ENCODE peak calls at places on chromosomes 7 and 10, in seven cellular contexts. One of them, this sample, is unnamed.

GRCh38 chr10:132515811-132516726 is 21.5 kb upstream of the INPP5A start:
- DNase-seq in mesenchymal stem cell: no peak
- DNase-seq in neuronal stem cell: no peak
- DNase-seq in IMR-90: no peak
- DNase-seq in H9: peak; percentile 24
- DNase-seq in H1: no peak
- DNase-seq in trophoblast cell: no peak
- DNase-seq in this sample: no peak

GRCh38 chr10:33145451-33146188 is 187.6 kb upstream of the ITGB1 start:
- DNase-seq in IMR-90: no peak
- DNase-seq in neuronal stem cell: no peak
- DNase-seq in H1: no peak
- DNase-seq in mesenchymal stem cell: no peak
- DNase-seq in trophoblast cell: no peak
- DNase-seq in H9: no peak
- DNase-seq in this sample: no peak

GRCh38 chr7:40493609-40494041 is 358.8 kb downstream of the SUGCT start:
- DNase-seq in H9: no peak
- DNase-seq in neuronal stem cell: no peak
- DNase-seq in H1: no peak
- DNase-seq in IMR-90: no peak
- DNase-seq in mesenchymal stem cell: no peak
- DNase-seq in trophoblast cell: peak; percentile 21
- DNase-seq in this sample: no peak

GRCh38 chr7:39949980-39950472 is at the start of gene CDK13:
- DNase-seq in neuronal stem cell: peak; percentile 80
- DNase-seq in H1: no peak
- DNase-seq in H9: peak; percentile 76
- DNase-seq in IMR-90: peak; percentile 64
- DNase-seq in trophoblast cell: peak; percentile 88
- DNase-seq in mesenchymal stem cell: peak; percentile 87
- DNase-seq in this sample: peak; percentile 92

GRCh38 chr7:115267503-115267902 is 345.6 kb downstream of the MDFIC start:
- DNase-seq in mesenchymal stem cell: no peak
- DNase-seq in neuronal stem cell: no peak
- DNase-seq in H9: no peak
- DNase-seq in H1: no peak
- DNase-seq in IMR-90: peak; percentile 4
- DNase-seq in trophoblast cell: no peak
- DNase-seq in this sample: no peak

GRCh38 chr7:57071-57470 is 135.3 kb upstream of the FAM20C start:
- DNase-seq in trophoblast cell: no peak
- DNase-seq in H1: peak; percentile 34
- DNase-seq in neuronal stem cell: no peak
- DNase-seq in H9: no peak
- DNase-seq in mesenchymal stem cell: no peak
- DNase-seq in IMR-90: no peak
- DNase-seq in this sample: no peak

GRCh38 chr7:28853834-28854749 is 104.0 kb downstream of the TRIL start:
- DNase-seq in neuronal stem cell: peak; percentile 75
- DNase-seq in H1: peak; percentile 96
- DNase-seq in H9: peak; percentile 92
- DNase-seq in trophoblast cell: peak; percentile 87
- DNase-seq in IMR-90: peak; percentile 46
- DNase-seq in mesenchymal stem cell: peak; percentile 62
- DNase-seq in this sample: peak; percentile 86

GRCh38 chr7:79837915-79838314 is 296.7 kb upstream of the GNAI1 start:
- DNase-seq in neuronal stem cell: no peak
- DNase-seq in H9: no peak
- DNase-seq in H1: no peak
- DNase-seq in mesenchymal stem cell: no peak
- DNase-seq in IMR-90: no peak
- DNase-seq in trophoblast cell: no peak
- DNase-seq in this sample: peak; percentile 15

GRCh38 chr10:123583639-123584418 is 82.3 kb upstream of the GPR26 start:
- DNase-seq in neuronal stem cell: peak; percentile 65
- DNase-seq in mesenchymal stem cell: peak; percentile 24
- DNase-seq in H9: peak; percentile 88
- DNase-seq in IMR-90: peak; percentile 21
- DNase-seq in H1: peak; percentile 94
- DNase-seq in trophoblast cell: peak; percentile 66
- DNase-seq in this sample: peak; percentile 89

GRCh38 chr7:26500749-26501352 is 209.2 kb downstream of the SNX10 start:
- DNase-seq in IMR-90: peak; percentile 16
- DNase-seq in H1: no peak
- DNase-seq in mesenchymal stem cell: peak; percentile 24
- DNase-seq in neuronal stem cell: no peak
- DNase-seq in trophoblast cell: no peak
- DNase-seq in H9: no peak
- DNase-seq in this sample: peak; percentile 30

GRCh38 chr7:45564886-45565455 is 9.2 kb upstream of the ADCY1 start:
- DNase-seq in H1: no peak
- DNase-seq in IMR-90: no peak
- DNase-seq in neuronal stem cell: no peak
- DNase-seq in H9: no peak
- DNase-seq in trophoblast cell: no peak
- DNase-seq in mesenchymal stem cell: no peak
- DNase-seq in this sample: no peak

GRCh38 chr7:127885843-127886242 is 145.4 kb downstream of the LRRC4 start:
- DNase-seq in IMR-90: peak; percentile 78
- DNase-seq in H9: no peak
- DNase-seq in mesenchymal stem cell: peak; percentile 82
- DNase-seq in H1: no peak
- DNase-seq in trophoblast cell: peak; percentile 42
- DNase-seq in neuronal stem cell: no peak
- DNase-seq in this sample: peak; percentile 90

GRCh38 chr7:50614721-50615518 is 49.7 kb upstream of the DDC start:
- DNase-seq in neuronal stem cell: no peak
- DNase-seq in mesenchymal stem cell: no peak
- DNase-seq in IMR-90: no peak
- DNase-seq in trophoblast cell: no peak
- DNase-seq in H9: no peak
- DNase-seq in H1: no peak
- DNase-seq in this sample: no peak

GRCh38 chr7:119943932-119944600 is 328.9 kb upstream of the KCND2 start:
- DNase-seq in IMR-90: no peak
- DNase-seq in H9: no peak
- DNase-seq in mesenchymal stem cell: no peak
- DNase-seq in trophoblast cell: no peak
- DNase-seq in H1: no peak
- DNase-seq in neuronal stem cell: no peak
- DNase-seq in this sample: no peak

GRCh38 chr7:142482899-142483658 is 225.2 kb upstream of the PRSS58 start:
- DNase-seq in H9: peak; percentile 61
- DNase-seq in mesenchymal stem cell: peak; percentile 69
- DNase-seq in IMR-90: peak; percentile 66
- DNase-seq in neuronal stem cell: no peak
- DNase-seq in trophoblast cell: peak; percentile 49
- DNase-seq in H1: peak; percentile 69
- DNase-seq in this sample: peak; percentile 73

GRCh38 chr10:32957341-32958084 is 517 bp downstream of the ITGB1 start:
- DNase-seq in mesenchymal stem cell: no peak
- DNase-seq in IMR-90: no peak
- DNase-seq in H9: peak; percentile 66
- DNase-seq in neuronal stem cell: peak; percentile 45
- DNase-seq in trophoblast cell: peak; percentile 51
- DNase-seq in H1: peak; percentile 73
- DNase-seq in this sample: peak; percentile 64

GRCh38 chr10:131946321-131946751 is 35.4 kb downstream of the BNIP3 start:
- DNase-seq in neuronal stem cell: no peak
- DNase-seq in trophoblast cell: no peak
- DNase-seq in mesenchymal stem cell: peak; percentile 56
- DNase-seq in IMR-90: peak; percentile 91
- DNase-seq in H1: no peak
- DNase-seq in H9: no peak
- DNase-seq in this sample: no peak

DNA sequence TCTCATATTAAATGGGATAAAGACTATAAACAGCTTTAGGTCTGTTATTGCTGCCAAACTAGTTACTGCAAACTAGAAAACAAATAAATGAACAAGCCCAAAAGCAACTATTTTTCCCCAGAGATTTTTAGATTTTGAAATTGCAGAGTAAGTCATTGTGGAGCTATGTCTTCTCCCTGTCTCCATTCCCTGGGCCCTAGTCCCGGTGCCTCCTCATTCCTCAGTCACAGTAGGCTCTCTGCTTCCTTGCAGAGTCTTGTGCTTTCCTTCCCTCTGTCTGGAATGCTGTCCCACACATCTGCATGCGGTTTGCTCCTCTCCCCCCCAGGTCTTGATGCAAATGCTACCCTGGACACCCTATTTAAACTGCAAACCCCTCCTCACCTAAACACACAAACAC is 4.0 kb downstream of the PNLIPRP3 start:
- DNase-seq in neuronal stem cell: no peak
- DNase-seq in trophoblast cell: no peak
- DNase-seq in mesenchymal stem cell: no peak
- DNase-seq in H9: no peak
- DNase-seq in IMR-90: no peak
- DNase-seq in H1: no peak
- DNase-seq in this sample: no peak
- H3K4ac ChIP-seq in neuronal stem cell: no peak overlapping the region
- H3K4ac ChIP-seq in trophoblast cell: no peak overlapping the region
- H3K4ac ChIP-seq in mesenchymal stem cell: no peak overlapping the region
- H3K4ac ChIP-seq in H9: no peak overlapping the region
- H3K4ac ChIP-seq in IMR-90: no peak overlapping the region
- H3K4ac ChIP-seq in H1: no peak overlapping the region
- H3K4ac ChIP-seq in this sample: no peak overlapping the region

GRCh38 chr7:92226981-92227380 is 18.7 kb downstream of the KRIT1 start:
- DNase-seq in trophoblast cell: no peak
- DNase-seq in neuronal stem cell: no peak
- DNase-seq in H1: no peak
- DNase-seq in mesenchymal stem cell: no peak
- DNase-seq in IMR-90: peak; percentile 40
- DNase-seq in H9: no peak
- DNase-seq in this sample: no peak

GRCh38 chr7:92228742-92229141 is 17.0 kb downstream of the KRIT1 start:
- DNase-seq in trophoblast cell: no peak
- DNase-seq in H9: no peak
- DNase-seq in IMR-90: no peak
- DNase-seq in mesenchymal stem cell: no peak
- DNase-seq in neuronal stem cell: no peak
- DNase-seq in H1: no peak
- DNase-seq in this sample: no peak

GRCh38 chr7:92230547-92230946 is 15.2 kb downstream of the KRIT1 start:
- DNase-seq in H1: no peak
- DNase-seq in trophoblast cell: no peak
- DNase-seq in neuronal stem cell: no peak
- DNase-seq in IMR-90: no peak
- DNase-seq in H9: no peak
- DNase-seq in mesenchymal stem cell: no peak
- DNase-seq in this sample: no peak

GRCh38 chr7:92228100-92228499 is 17.6 kb downstream of the KRIT1 start:
- DNase-seq in mesenchymal stem cell: no peak
- DNase-seq in neuronal stem cell: no peak
- DNase-seq in IMR-90: peak; percentile 15
- DNase-seq in H9: no peak
- DNase-seq in trophoblast cell: no peak
- DNase-seq in H1: no peak
- DNase-seq in this sample: no peak
- H3K4ac ChIP-seq in mesenchymal stem cell: no peak overlapping the region
- H3K4ac ChIP-seq in neuronal stem cell: no peak overlapping the region
- H3K4ac ChIP-seq in IMR-90: no peak overlapping the region
- H3K4ac ChIP-seq in H9: no peak overlapping the region
- H3K4ac ChIP-seq in trophoblast cell: no peak overlapping the region
- H3K4ac ChIP-seq in H1: no peak overlapping the region
- H3K4ac ChIP-seq in this sample: no peak overlapping the region

DNA sequence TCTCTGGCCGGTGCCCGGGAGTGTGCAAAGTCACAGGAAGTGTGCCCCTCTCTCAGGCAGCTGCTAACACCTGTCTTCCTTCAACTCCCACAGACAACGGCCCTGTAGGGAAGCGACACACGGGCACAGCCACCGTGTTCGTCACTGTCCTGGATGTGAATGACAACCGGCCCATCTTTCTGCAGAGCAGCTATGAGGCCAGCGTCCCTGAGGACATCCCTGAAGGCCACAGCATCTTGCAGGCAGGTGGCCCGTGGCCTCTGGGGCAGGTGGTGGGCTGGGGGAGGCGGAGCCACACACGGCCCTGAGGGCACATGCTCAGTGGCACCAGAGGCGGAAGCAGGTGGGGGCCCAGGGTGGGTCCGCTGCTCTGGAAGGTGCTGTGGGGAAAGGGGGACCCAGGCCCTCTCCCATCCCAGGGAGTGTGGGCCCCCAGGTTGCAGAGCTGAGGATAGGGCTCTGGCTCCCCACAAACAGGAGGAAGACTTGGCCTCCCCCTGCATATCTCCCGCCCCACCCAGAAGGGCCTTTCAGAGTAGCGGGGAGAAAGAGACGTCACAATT is 6.9 kb downstream of the C10orf105 start:
- DNase-seq in H9: no peak
- DNase-seq in trophoblast cell: no peak
- DNase-seq in IMR-90: no peak
- DNase-seq in mesenchymal stem cell: no peak
- DNase-seq in neuronal stem cell: no peak
- DNase-seq in H1: no peak
- DNase-seq in this sample: no peak
- H3K4ac ChIP-seq in H9: no peak overlapping the region
- H3K4ac ChIP-seq in trophoblast cell: no peak overlapping the region
- H3K4ac ChIP-seq in IMR-90: peak overlapping the region; percentile 48
- H3K4ac ChIP-seq in mesenchymal stem cell: no peak overlapping the region
- H3K4ac ChIP-seq in neuronal stem cell: peak overlapping the region; percentile 31
- H3K4ac ChIP-seq in H1: no peak overlapping the region
- H3K4ac ChIP-seq in this sample: no peak overlapping the region

GRCh38 chr10:1328951-1329614 is 272.9 kb downstream of the WDR37 start:
- DNase-seq in H9: no peak
- DNase-seq in trophoblast cell: no peak
- DNase-seq in mesenchymal stem cell: no peak
- DNase-seq in H1: peak; percentile 13
- DNase-seq in IMR-90: no peak
- DNase-seq in neuronal stem cell: no peak
- DNase-seq in this sample: no peak

GRCh38 chr10:1329622-1330021 is 273.4 kb downstream of the WDR37 start:
- DNase-seq in trophoblast cell: no peak
- DNase-seq in mesenchymal stem cell: no peak
- DNase-seq in neuronal stem cell: no peak
- DNase-seq in H1: no peak
- DNase-seq in H9: no peak
- DNase-seq in IMR-90: no peak
- DNase-seq in this sample: no peak

GRCh38 chr10:1328409-1328808 is 272.2 kb downstream of the WDR37 start:
- DNase-seq in IMR-90: no peak
- DNase-seq in H1: peak; percentile 11
- DNase-seq in mesenchymal stem cell: no peak
- DNase-seq in trophoblast cell: no peak
- DNase-seq in neuronal stem cell: no peak
- DNase-seq in H9: no peak
- DNase-seq in this sample: no peak

GRCh38 chr10:1324914-1325313 is 268.7 kb downstream of the WDR37 start:
- DNase-seq in trophoblast cell: no peak
- DNase-seq in IMR-90: no peak
- DNase-seq in neuronal stem cell: no peak
- DNase-seq in mesenchymal stem cell: no peak
- DNase-seq in H9: no peak
- DNase-seq in H1: no peak
- DNase-seq in this sample: no peak

DNA sequence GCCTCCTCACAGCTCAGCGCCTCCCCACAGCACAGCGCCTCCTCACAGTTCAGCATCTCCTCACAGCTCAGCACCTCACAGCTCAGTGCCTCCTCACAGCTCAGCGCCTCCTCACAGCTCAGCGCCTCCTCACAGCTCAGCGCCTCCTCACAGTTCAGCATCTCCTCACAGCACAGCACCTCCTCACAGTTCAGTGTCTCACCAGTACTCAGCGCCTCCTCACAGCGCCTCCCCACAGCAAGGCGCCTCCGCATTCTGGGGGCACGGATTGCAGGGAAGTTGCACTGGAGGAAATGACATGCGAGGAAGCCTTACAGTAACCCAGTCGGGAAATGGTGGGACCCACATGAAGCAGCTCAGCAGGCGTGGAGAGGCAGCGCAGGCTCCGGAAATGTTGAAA is 271.6 kb downstream of the WDR37 start:
- DNase-seq in IMR-90: no peak
- DNase-seq in trophoblast cell: no peak
- DNase-seq in neuronal stem cell: no peak
- DNase-seq in mesenchymal stem cell: no peak
- DNase-seq in H1: peak; percentile 33
- DNase-seq in H9: no peak
- DNase-seq in this sample: no peak
- H3K4ac ChIP-seq in IMR-90: no peak overlapping the region
- H3K4ac ChIP-seq in trophoblast cell: no peak overlapping the region
- H3K4ac ChIP-seq in neuronal stem cell: peak overlapping the region; percentile 66
- H3K4ac ChIP-seq in mesenchymal stem cell: no peak overlapping the region
- H3K4ac ChIP-seq in H1: no peak overlapping the region
- H3K4ac ChIP-seq in H9: no peak overlapping the region
- H3K4ac ChIP-seq in this sample: no peak overlapping the region